ENCODE peak calls at places on chromosomes 3 and 15, in five cellular contexts. One of them, this sample, is unnamed. For H3K4me1 and H3K27me3, the result is how much of the 10 kb centered on the place peaks cover.

GRCh38 chr3:103372031-103372430 is 937.2 kb downstream of the ZPLD1 start:
- DNase-seq in mammary epithelial cell: no peak
- DNase-seq in ascending aorta: no peak
- DNase-seq in SK-N-SH: no peak
- DNase-seq in pancreas: no peak
- DNase-seq in this sample: no peak

GRCh38 chr3:48897401-48898376 is 993 bp downstream of the SLC25A20 start:
- DNase-seq in mammary epithelial cell: no peak
- DNase-seq in ascending aorta: no peak
- DNase-seq in SK-N-SH: no peak
- DNase-seq in pancreas: peak
- DNase-seq in this sample: no peak

GRCh38 chr3:89238836-89239235 is 131.4 kb downstream of the EPHA3 start:
- DNase-seq in mammary epithelial cell: no peak
- DNase-seq in ascending aorta: no peak
- DNase-seq in SK-N-SH: no peak
- DNase-seq in pancreas: no peak
- DNase-seq in this sample: no peak

GRCh38 chr3:115148142-115148790 is 1.2 kb upstream of the ZBTB20 start:
- DNase-seq in mammary epithelial cell: no peak
- DNase-seq in ascending aorta: no peak
- DNase-seq in SK-N-SH: no peak
- DNase-seq in pancreas: no peak
- DNase-seq in this sample: no peak

GRCh38 chr3:86837871-86838270 is 153.1 kb downstream of the VGLL3 start:
- DNase-seq in mammary epithelial cell: no peak
- DNase-seq in ascending aorta: no peak
- DNase-seq in SK-N-SH: no peak
- DNase-seq in pancreas: no peak
- DNase-seq in this sample: no peak

GRCh38 chr3:196641278-196642058 is 2.0 kb downstream of the NRROS start:
- DNase-seq in mammary epithelial cell: no peak
- DNase-seq in ascending aorta: no peak
- DNase-seq in SK-N-SH: no peak
- DNase-seq in pancreas: no peak
- DNase-seq in this sample: no peak

GRCh38 chr3:37892917-37893595 is 31.4 kb downstream of the CTDSPL start:
- DNase-seq in mammary epithelial cell: no peak
- DNase-seq in ascending aorta: no peak
- DNase-seq in SK-N-SH: peak
- DNase-seq in pancreas: peak
- DNase-seq in this sample: peak

GRCh38 chr3:12996181-12996506 is 77.1 kb downstream of the IQSEC1 start:
- DNase-seq in mammary epithelial cell: no peak
- DNase-seq in ascending aorta: no peak
- DNase-seq in SK-N-SH: no peak
- DNase-seq in pancreas: no peak
- DNase-seq in this sample: no peak

GRCh38 chr3:151276038-151277027 is 2.0 kb downstream of the P2RY14 start:
- DNase-seq in mammary epithelial cell: no peak
- DNase-seq in ascending aorta: no peak
- DNase-seq in SK-N-SH: no peak
- DNase-seq in pancreas: no peak
- DNase-seq in this sample: no peak

GRCh38 chr3:52153389-52154096 is 680 bp downstream of the POC1A start:
- DNase-seq in mammary epithelial cell: peak
- DNase-seq in ascending aorta: no peak
- DNase-seq in SK-N-SH: peak
- DNase-seq in pancreas: peak
- DNase-seq in this sample: no peak

GRCh38 chr3:14265246-14265962 is 86.8 kb downstream of the LSM3 start:
- DNase-seq in mammary epithelial cell: no peak
- DNase-seq in ascending aorta: no peak
- DNase-seq in SK-N-SH: no peak
- DNase-seq in pancreas: no peak
- DNase-seq in this sample: no peak

GRCh38 chr3:114973576-114973975 is 173.5 kb downstream of the ZBTB20 start:
- DNase-seq in mammary epithelial cell: no peak
- DNase-seq in ascending aorta: no peak
- DNase-seq in SK-N-SH: no peak
- DNase-seq in pancreas: no peak
- DNase-seq in this sample: no peak

GRCh38 chr3:124780767-124781485 is 50.7 kb downstream of the UMPS start:
- DNase-seq in mammary epithelial cell: no peak
- DNase-seq in ascending aorta: peak
- DNase-seq in SK-N-SH: peak
- DNase-seq in pancreas: no peak
- DNase-seq in this sample: peak

GRCh38 chr15:29053006-29053405 is 167.2 kb downstream of the APBA2 start:
- DNase-seq in mammary epithelial cell: no peak
- DNase-seq in ascending aorta: no peak
- DNase-seq in SK-N-SH: no peak
- DNase-seq in pancreas: no peak
- DNase-seq in this sample: no peak

GRCh38 chr3:171874879-171875278 is 31.7 kb downstream of the TMEM212 start:
- DNase-seq in mammary epithelial cell: no peak
- DNase-seq in ascending aorta: no peak
- DNase-seq in SK-N-SH: no peak
- DNase-seq in pancreas: no peak
- DNase-seq in this sample: no peak

GRCh38 chr15:27273506-27273905 is 302.5 kb downstream of the GABRG3 start:
- DNase-seq in mammary epithelial cell: no peak
- DNase-seq in ascending aorta: no peak
- DNase-seq in SK-N-SH: no peak
- DNase-seq in pancreas: no peak
- DNase-seq in this sample: no peak

GRCh38 chr15:80179966-80180365 is 27.2 kb downstream of the FAH start:
- DNase-seq in mammary epithelial cell: no peak
- DNase-seq in ascending aorta: no peak
- DNase-seq in SK-N-SH: no peak
- DNase-seq in pancreas: no peak
- DNase-seq in this sample: no peak
- H3K4me1 ChIP-seq in mammary epithelial cell: under half
- H3K4me1 ChIP-seq in ascending aorta: under half
- H3K4me1 ChIP-seq in SK-N-SH: under half
- H3K4me1 ChIP-seq in pancreas: under half
- H3K4me1 ChIP-seq in this sample: under half

DNA sequence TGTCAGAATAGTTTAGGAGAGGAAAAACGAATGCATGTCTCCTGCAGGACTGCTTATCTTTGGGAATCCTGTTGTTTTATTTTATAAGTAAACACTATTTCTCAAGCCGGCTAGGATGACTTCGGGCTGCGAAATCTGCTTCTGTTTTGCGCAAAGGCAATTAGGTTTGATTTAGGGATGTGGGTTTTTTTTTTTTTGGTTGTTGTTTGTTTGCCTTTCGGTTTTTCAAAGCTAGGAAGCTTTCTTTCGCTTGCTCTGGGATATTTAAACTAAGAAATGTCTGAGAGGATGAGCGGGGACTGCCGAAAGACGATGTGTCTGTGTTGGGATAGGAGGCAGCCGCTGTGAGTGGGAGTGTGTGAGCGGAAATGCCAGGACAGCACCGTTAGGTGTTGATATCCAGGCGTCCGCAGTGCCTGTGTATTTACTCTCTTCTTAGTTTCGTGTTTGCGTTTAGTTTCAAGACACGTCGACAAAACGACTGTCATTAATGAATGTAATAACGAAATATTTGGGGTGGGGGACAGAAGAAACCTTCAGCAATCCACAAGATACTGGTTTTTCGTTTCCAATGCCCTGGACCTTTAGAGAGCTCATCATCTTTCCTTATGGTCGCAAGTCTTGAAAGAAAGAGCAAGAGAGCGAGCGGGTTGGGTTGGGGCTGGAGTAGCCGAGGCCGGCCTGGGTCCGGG is 620 bp downstream of the ISL2 start:
- DNase-seq in mammary epithelial cell: peak
- DNase-seq in ascending aorta: no peak
- DNase-seq in SK-N-SH: peak
- DNase-seq in pancreas: no peak
- DNase-seq in this sample: no peak
- H3K27me3 ChIP-seq in mammary epithelial cell: half or more
- H3K27me3 ChIP-seq in ascending aorta: half or more
- H3K27me3 ChIP-seq in SK-N-SH: under half
- H3K27me3 ChIP-seq in pancreas: under half
- H3K27me3 ChIP-seq in this sample: under half

GRCh38 chr15:79898369-79898768 is 1.6 kb upstream of the MTHFS start:
- DNase-seq in mammary epithelial cell: no peak
- DNase-seq in ascending aorta: no peak
- DNase-seq in SK-N-SH: no peak
- DNase-seq in pancreas: no peak
- DNase-seq in this sample: no peak
- H3K4me1 ChIP-seq in mammary epithelial cell: under half
- H3K4me1 ChIP-seq in ascending aorta: under half
- H3K4me1 ChIP-seq in SK-N-SH: under half
- H3K4me1 ChIP-seq in pancreas: under half
- H3K4me1 ChIP-seq in this sample: under half

DNA sequence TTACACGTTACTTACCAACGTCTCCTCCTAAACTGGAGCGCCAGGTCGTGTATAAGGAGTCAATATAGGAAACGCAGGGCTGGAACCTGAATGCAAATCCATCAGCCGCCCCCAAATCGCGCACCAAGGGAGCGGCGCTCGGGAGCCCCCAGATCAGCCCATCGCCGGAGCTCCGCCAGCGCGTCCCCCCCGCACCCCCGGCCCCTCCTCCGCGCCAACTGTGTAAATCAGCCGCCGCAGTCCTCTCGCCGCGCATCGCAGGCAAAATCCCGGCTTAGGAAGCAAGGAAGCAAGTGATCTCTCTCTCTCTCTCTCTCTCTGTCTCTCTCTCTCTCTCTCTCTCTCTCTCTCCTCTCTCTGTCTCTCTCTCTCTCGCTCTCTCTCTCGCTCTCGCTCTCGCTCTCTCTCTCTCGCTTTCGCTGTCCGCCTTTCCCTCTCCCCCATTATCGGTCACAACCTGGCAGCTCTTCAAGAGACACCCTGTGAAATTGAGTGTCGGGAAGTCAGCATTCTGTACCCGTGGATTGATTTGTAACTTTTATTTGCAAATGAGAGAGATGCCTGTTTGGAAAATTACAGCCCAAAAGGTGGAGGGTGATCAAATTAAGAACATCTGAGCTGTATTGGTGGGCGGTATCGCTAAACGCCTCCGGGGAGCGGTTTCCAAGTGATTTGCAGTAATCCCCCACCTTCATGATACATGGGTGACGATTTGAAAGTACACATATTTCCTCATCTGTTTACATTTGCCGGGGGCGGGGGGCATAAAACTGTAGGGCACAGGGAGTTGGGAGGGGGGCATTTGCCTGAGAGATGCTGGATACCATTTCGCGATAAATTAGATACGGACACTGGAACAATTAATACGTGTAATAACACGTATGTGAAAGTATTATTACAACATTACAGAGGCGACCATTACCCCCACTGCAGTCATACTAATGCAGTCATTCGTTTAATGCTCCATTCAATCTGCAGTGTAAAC is 685 bp upstream of the SLITRK3 start:
- DNase-seq in mammary epithelial cell: no peak
- DNase-seq in ascending aorta: no peak
- DNase-seq in SK-N-SH: peak
- DNase-seq in pancreas: no peak
- DNase-seq in this sample: peak
- H3K27me3 ChIP-seq in mammary epithelial cell: under half
- H3K27me3 ChIP-seq in ascending aorta: under half
- H3K27me3 ChIP-seq in SK-N-SH: half or more
- H3K27me3 ChIP-seq in pancreas: under half
- H3K27me3 ChIP-seq in this sample: under half

DNA sequence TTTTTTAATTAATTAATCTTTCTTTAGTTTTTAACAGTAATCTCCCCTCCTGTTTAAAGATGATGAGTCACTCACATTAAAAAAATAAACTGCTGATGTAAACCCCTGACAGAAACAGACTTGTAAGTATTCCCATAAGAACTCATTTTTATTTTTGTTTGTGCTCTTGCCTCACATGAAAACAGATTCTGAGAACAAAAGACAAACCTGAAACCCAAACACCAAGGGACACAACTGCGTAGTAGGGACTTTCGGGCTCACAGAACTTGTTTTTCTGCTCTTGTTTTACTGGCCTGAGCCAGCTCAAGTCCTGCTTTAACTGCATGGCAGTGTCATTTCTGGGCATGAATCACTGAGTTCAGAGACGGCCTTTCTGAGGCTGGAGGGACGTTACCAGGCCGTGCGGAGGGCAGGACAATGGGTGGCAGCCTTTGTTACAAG is 600.8 kb downstream of the FOXP1 start:
- DNase-seq in mammary epithelial cell: peak
- DNase-seq in ascending aorta: peak
- DNase-seq in SK-N-SH: no peak
- DNase-seq in pancreas: peak
- DNase-seq in this sample: no peak
- H3K4me1 ChIP-seq in mammary epithelial cell: under half
- H3K4me1 ChIP-seq in ascending aorta: under half
- H3K4me1 ChIP-seq in SK-N-SH: under half
- H3K4me1 ChIP-seq in pancreas: under half
- H3K4me1 ChIP-seq in this sample: under half

GRCh38 chr3:111077384-111077783 is 5.8 kb downstream of the NECTIN3 start:
- DNase-seq in mammary epithelial cell: no peak
- DNase-seq in ascending aorta: no peak
- DNase-seq in SK-N-SH: no peak
- DNase-seq in pancreas: no peak
- DNase-seq in this sample: no peak
- H3K27me3 ChIP-seq in mammary epithelial cell: under half
- H3K27me3 ChIP-seq in ascending aorta: under half
- H3K27me3 ChIP-seq in SK-N-SH: under half
- H3K27me3 ChIP-seq in pancreas: under half
- H3K27me3 ChIP-seq in this sample: under half

DNA sequence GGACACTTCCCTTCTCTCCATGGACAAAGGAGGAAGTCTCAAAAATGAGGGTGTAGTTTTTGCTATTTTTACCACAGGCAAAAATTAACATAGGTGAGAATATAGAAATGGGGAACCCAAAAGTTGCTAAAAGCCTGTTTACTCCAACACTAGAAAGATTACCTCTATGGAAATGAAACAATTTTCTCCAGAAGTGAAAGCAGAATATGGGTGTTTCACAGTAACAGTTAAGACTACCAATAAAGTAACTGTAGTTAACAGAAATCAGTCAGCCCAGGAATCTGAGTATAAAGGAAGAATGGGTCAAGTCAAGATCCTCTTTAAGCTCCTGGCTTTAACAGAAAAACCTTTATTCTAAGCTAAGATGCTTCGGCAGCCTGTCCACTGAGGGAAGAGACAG is 9.3 kb downstream of the TRA2B start:
- DNase-seq in mammary epithelial cell: no peak
- DNase-seq in ascending aorta: no peak
- DNase-seq in SK-N-SH: no peak
- DNase-seq in pancreas: no peak
- DNase-seq in this sample: no peak
- H3K4me1 ChIP-seq in mammary epithelial cell: half or more
- H3K4me1 ChIP-seq in ascending aorta: under half
- H3K4me1 ChIP-seq in SK-N-SH: under half
- H3K4me1 ChIP-seq in pancreas: half or more
- H3K4me1 ChIP-seq in this sample: under half

This sample was measured in right lobe of liver.